ENCODE peak calls at places on chromosomes 16 and 17, in four cellular contexts. U, S, O and I are unnamed samples.

GRCh38 chr17:12549499-12549901 is 116.2 kb upstream of the MYOCD start:
- DNase-seq in U (no peak), S (no peak), O (peak), I (no peak)

GRCh38 chr17:18962494-18962815 is 10.5 kb downstream of the SLC5A10 start:
- DNase-seq in O (no peak), S (no peak), U (no peak), I (no peak)

GRCh38 chr17:75267403-75268232 is 3.4 kb downstream of the MIF4GD start:
- DNase-seq in U (peak), S (no peak), O (peak), I (peak)

GRCh38 chr16:47236716-47237115 is 93.0 kb upstream of the NETO2 start:
- DNase-seq in U (no peak), O (no peak), S (no peak), I (no peak)

GRCh38 chr16:4814542-4815173 is 12.2 kb upstream of the ROGDI start:
- DNase-seq in O (no peak), S (no peak), U (no peak), I (no peak)

GRCh38 chr17:2056221-2057129 is 1.6 kb downstream of the HIC1 start:
- DNase-seq in U (no peak), O (peak), S (peak), I (peak)

GRCh38 chr16:49048557-49048956 is 233.1 kb downstream of the CBLN1 start:
- DNase-seq in O (no peak), S (no peak), U (no peak), I (no peak)

GRCh38 chr17:4232168-4232813 is 31.5 kb downstream of the ANKFY1 start:
- DNase-seq in S (no peak), U (no peak), O (no peak), I (no peak)

GRCh38 chr17:9729034-9729650 is 62.2 kb downstream of the DHRS7C start:
- DNase-seq in U (no peak), O (peak), S (no peak), I (peak)

GRCh38 chr17:56638536-56639177 is 45.2 kb downstream of the NOG start:
- DNase-seq in U (no peak), O (no peak), S (no peak), I (no peak)

GRCh38 chr17:48795444-48796162 is 21.4 kb downstream of the TTLL6 start:
- DNase-seq in O (no peak), U (peak), S (no peak), I (no peak)

GRCh38 chr17:28331891-28332420 is 3.3 kb downstream of the IFT20 start:
- DNase-seq in U (peak), S (no peak), O (no peak), I (no peak)

GRCh38 chr16:3954411-3954921 is 74.0 kb upstream of the CREBBP start:
- DNase-seq in S (no peak), O (no peak), U (no peak), I (no peak)

GRCh38 chr17:81295678-81296381 is 723 bp upstream of the SLC38A10 start:
- DNase-seq in O (no peak), S (peak), U (peak), I (no peak)

GRCh38 chr16:75320435-75320834 is 69.0 kb upstream of the BCAR1 start:
- DNase-seq in O (peak), U (no peak), S (no peak), I (no peak)

GRCh38 chr17:31857920-31858646 is 961 bp downstream of the COPRS start:
- DNase-seq in U (no peak), S (no peak), O (peak), I (no peak)

GRCh38 chr17:50207792-50208567 is 6.5 kb upstream of the COL1A1 start:
- DNase-seq in U (no peak), S (no peak), O (no peak), I (no peak)

GRCh38 chr17:28726912-28727726 is 1.1 kb upstream of the TLCD1 start:
- DNase-seq in U (peak), S (peak), O (peak), I (peak)

GRCh38 chr17:21161498-21162393 is 35.0 kb downstream of the DHRS7B start:
- DNase-seq in S (no peak), U (no peak), O (no peak), I (no peak)

GRCh38 chr17:39596543-39597267 is 11.0 kb downstream of the NEUROD2 start:
- DNase-seq in O (no peak), S (no peak), U (no peak), I (no peak)

GRCh38 chr16:89084411-89084810 is 9.2 kb upstream of the ACSF3 start:
- DNase-seq in S (no peak), O (no peak), U (no peak), I (no peak)

GRCh38 chr16:73215482-73216377 is 167.8 kb upstream of the ZFHX3 start:
- DNase-seq in S (no peak), O (no peak), U (no peak), I (no peak)

GRCh38 chr16:84993926-84994325 is 17.4 kb downstream of the ZDHHC7 start:
- DNase-seq in S (peak), U (no peak), O (no peak), I (no peak)

GRCh38 chr16:54446639-54447038 is 160.1 kb upstream of the IRX3 start:
- DNase-seq in U (no peak), O (no peak), S (no peak), I (no peak)

GRCh38 chr16:720507-720989 is 398 bp upstream of the ANTKMT start:
- DNase-seq in O (peak), S (no peak), U (peak), I (no peak)

GRCh38 chr17:44970136-44970737 is 2.1 kb upstream of the C1QL1 start:
- DNase-seq in S (no peak), O (peak), U (no peak), I (no peak)

GRCh38 chr16:19884611-19885455 is at the start of gene GPRC5B:
- DNase-seq in O (peak), S (peak), U (peak), I (peak)

GRCh38 chr17:19728114-19728495 is 11.7 kb upstream of the SLC47A2 start:
- DNase-seq in U (no peak), S (peak), O (peak), I (no peak)

GRCh38 chr17:77555741-77556291 is 402.7 kb upstream of the TNRC6C start:
- DNase-seq in S (peak), U (no peak), O (no peak), I (no peak)

GRCh38 chr17:42118545-42118944 is 2.6 kb downstream of the KAT2A start:
- DNase-seq in U (no peak), S (no peak), O (no peak), I (peak)

GRCh38 chr16:35182043-35182677 is 1722.7 kb downstream of the TP53TG3F start:
- DNase-seq in O (no peak), U (no peak), S (no peak), I (no peak)

GRCh38 chr16:8944113-8944765 is 19.5 kb downstream of the USP7 start:
- DNase-seq in U (no peak), S (no peak), O (no peak), I (no peak)

DNA sequence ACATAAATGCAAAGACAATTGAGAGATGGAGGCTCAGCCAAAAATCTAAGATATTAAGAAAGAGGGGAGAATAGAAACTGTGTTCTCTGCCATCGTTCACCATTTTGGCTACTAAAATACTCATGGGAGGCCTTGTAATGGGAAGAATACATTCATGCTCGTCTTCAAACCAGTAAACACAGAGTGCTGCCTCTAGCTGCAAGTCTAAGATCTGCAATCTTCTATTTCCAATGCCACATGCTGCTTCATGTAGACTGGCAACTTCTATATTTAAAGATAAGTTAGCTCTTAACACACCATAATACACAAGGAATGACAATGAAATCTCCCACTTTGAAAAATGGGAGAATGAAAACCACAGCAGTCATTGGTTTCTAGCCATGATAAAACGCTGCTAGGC is 387.3 kb downstream of the HS3ST3B1 start:
- DNase-seq in S (no peak), O (no peak), U (no peak), I (no peak)
- TF ChIP-seq CTCF in S (no peak), O (peak), U (peak), I (peak)

GRCh38 chr17:65586899-65587298 is 25.5 kb upstream of the AXIN2 start:
- DNase-seq in O (no peak), S (no peak), U (no peak), I (no peak)

GRCh38 chr17:65587602-65588193 is 26.2 kb upstream of the AXIN2 start:
- DNase-seq in O (no peak), S (no peak), U (no peak), I (no peak)

GRCh38 chr17:65589321-65589720 is 27.9 kb upstream of the AXIN2 start:
- DNase-seq in S (no peak), U (no peak), O (no peak), I (no peak)

GRCh38 chr17:65584604-65585521 is 23.4 kb upstream of the AXIN2 start:
- DNase-seq in S (no peak), U (no peak), O (no peak), I (no peak)

GRCh38 chr17:65588194-65588808 is 26.9 kb upstream of the AXIN2 start:
- DNase-seq in O (no peak), U (peak), S (peak), I (no peak)
- TF ChIP-seq CTCF in O (no peak), U (peak), S (no peak), I (no peak)

DNA sequence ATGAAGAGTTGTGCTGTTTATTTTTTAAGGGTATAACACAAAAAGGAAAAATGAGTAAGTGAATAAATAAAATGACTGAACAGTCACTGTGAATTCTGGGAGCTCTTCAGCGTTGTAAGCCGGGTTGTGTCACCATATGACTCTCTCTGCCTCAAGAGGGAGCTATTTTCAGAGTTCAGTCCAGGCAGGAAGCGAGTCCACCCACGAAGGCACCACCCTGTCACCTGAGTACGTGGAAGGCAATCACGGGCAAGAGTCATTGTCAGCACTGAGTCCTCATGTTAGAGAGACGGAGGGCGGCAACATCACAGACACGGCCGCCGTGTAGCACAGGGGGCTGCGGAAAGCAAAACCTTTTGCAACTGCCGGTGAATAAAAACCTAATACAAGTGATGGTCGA is 227.6 kb downstream of the UTP18 start:
- DNase-seq in U (peak), O (peak), S (no peak), I (peak)
- TF ChIP-seq CTCF in U (peak), O (no peak), S (no peak), I (no peak)

GRCh38 chr17:82979718-82980117 is 99.7 kb upstream of the METRNL start:
- DNase-seq in S (no peak), O (no peak), U (no peak), I (no peak)

GRCh38 chr17:82980632-82981031 is 98.8 kb upstream of the METRNL start:
- DNase-seq in U (no peak), O (no peak), S (no peak), I (no peak)

GRCh38 chr17:82977586-82977985 is 101.8 kb upstream of the METRNL start:
- DNase-seq in U (no peak), O (no peak), S (no peak), I (no peak)

GRCh38 chr17:82978354-82978753 is 101.1 kb upstream of the METRNL start:
- DNase-seq in U (no peak), S (no peak), O (no peak), I (no peak)

DNA sequence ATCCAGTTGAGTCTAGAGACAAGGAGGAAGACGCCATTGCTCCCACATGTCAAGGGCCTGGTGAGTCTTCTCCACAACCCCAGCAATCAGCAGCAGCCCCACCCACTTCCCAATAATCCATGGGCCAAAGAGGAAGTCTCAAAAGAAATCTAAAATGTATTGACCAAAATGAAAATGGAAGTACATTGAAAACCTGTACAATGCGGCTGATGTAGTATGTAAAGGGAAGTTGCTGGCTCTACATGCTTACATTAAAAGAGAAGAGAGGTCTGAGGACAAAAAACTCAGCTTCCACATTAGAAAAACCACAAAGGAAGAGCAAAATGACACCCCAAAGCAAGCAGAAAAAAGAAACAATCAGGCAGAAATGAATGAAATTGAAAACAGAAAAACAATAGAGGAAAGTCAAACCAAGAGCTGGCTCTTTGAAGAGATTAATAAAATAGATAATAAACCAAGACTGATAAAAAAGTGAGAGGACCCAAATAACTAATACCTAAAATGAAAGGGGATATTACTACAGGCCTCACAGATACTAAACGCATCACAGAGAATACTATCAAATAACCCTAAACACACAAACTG is 100.6 kb upstream of the METRNL start:
- DNase-seq in O (no peak), S (peak), U (no peak), I (no peak)
- TF ChIP-seq CTCF in O (no peak), S (no peak), U (no peak), I (no peak)

GRCh38 chr16:13848795-13849194 is 71.2 kb upstream of the ERCC4 start:
- DNase-seq in U (no peak), S (no peak), O (no peak), I (no peak)
- TF ChIP-seq CTCF in U (no peak), S (no peak), O (no peak), I (no peak)